ENCODE peak calls at places on chromosomes 7 and 10, in five cellular contexts. T, G, D, K and A are unnamed samples.

GRCh38 chr7:98232276-98232585 is 19.8 kb downstream of the TECPR1 start:
- DNase-seq in K (no peak), D (no peak), G (no peak), T (no peak), A (no peak)

GRCh38 chr7:157827045-157827862 is 490.4 kb downstream of the DNAJB6 start:
- DNase-seq in K (no peak), D (no peak), T (no peak), G (no peak), A (no peak)

GRCh38 chr7:2321020-2321419 is 6.8 kb upstream of the SNX8 start:
- DNase-seq in G (no peak), T (no peak), K (no peak), D (no peak), A (no peak)

GRCh38 chr7:100706672-100707311 is 871 bp downstream of the POP7 start:
- DNase-seq in G (no peak), T (no peak), D (no peak), K (no peak), A (no peak)

GRCh38 chr7:23490357-23491131 is 20.3 kb upstream of the IGF2BP3 start:
- DNase-seq in K (peak), T (peak), G (peak), D (peak), A (peak)

GRCh38 chr7:8151161-8151560 is 110.8 kb downstream of the ICA1 start:
- DNase-seq in K (no peak), G (no peak), D (no peak), T (no peak), A (no peak)

GRCh38 chr7:150877545-150877944 is 25.2 kb downstream of the AOC1 start:
- DNase-seq in K (no peak), D (no peak), G (peak), T (no peak), A (no peak)

GRCh38 chr10:6186894-6187256 is 15.9 kb upstream of the PFKFB3 start:
- DNase-seq in T (no peak), G (no peak), K (no peak), D (no peak), A (no peak)

GRCh38 chr10:103013398-103013797 is 95.3 kb downstream of the CNNM2 start:
- DNase-seq in D (no peak), K (no peak), G (no peak), T (no peak), A (no peak)

GRCh38 chr7:98049034-98049433 is 57.6 kb upstream of the LMTK2 start:
- DNase-seq in K (no peak), T (no peak), D (no peak), G (no peak), A (peak)

GRCh38 chr10:127468632-127469031 is 80.5 kb upstream of the NPS start:
- DNase-seq in D (no peak), T (no peak), K (no peak), G (no peak), A (no peak)

GRCh38 chr7:40887099-40887498 is 752.3 kb downstream of the SUGCT start:
- DNase-seq in K (peak), G (no peak), D (no peak), T (no peak), A (peak)

GRCh38 chr7:139231513-139232376 is 708 bp downstream of the UBN2 start:
- DNase-seq in D (no peak), T (peak), G (peak), K (no peak), A (peak)

GRCh38 chr7:69670701-69671100 is 72.4 kb downstream of the AUTS2 start:
- DNase-seq in G (no peak), K (peak), T (no peak), D (no peak), A (no peak)

GRCh38 chr10:89160339-89160738 is 46.8 kb downstream of the CH25H start:
- DNase-seq in D (no peak), T (no peak), G (no peak), K (no peak), A (no peak)

GRCh38 chr7:27173412-27174076 is 576 bp downstream of the HOXA10 start:
- DNase-seq in G (peak), K (no peak), D (no peak), T (no peak), A (peak)

GRCh38 chr7:63030061-63030460 is 968.6 kb upstream of the ZNF722 start:
- DNase-seq in K (no peak), G (no peak), T (no peak), D (no peak), A (no peak)

GRCh38 chr7:130814753-130815152 is 80.7 kb upstream of the KLF14 start:
- DNase-seq in G (no peak), T (no peak), D (no peak), K (peak), A (peak)

GRCh38 chr7:117781707-117782106 is 91.5 kb downstream of the CTTNBP2 start:
- DNase-seq in D (no peak), G (no peak), K (no peak), T (no peak), A (no peak)

GRCh38 chr10:50540069-50540825 is 83.5 kb downstream of the SGMS1 start:
- DNase-seq in D (no peak), K (no peak), G (no peak), T (no peak), A (no peak)

GRCh38 chr7:99024066-99024465 is 119.8 kb downstream of the SMURF1 start:
- DNase-seq in D (no peak), K (peak), G (no peak), T (no peak), A (no peak)

GRCh38 chr7:141456298-141456697 is 94.9 kb upstream of the AGK start:
- DNase-seq in D (no peak), G (no peak), K (peak), T (no peak), A (peak)

GRCh38 chr7:142384508-142384922 is 126.7 kb upstream of the PRSS58 start:
- DNase-seq in K (peak), T (no peak), D (no peak), G (no peak), A (peak)

GRCh38 chr7:1087952-1088920 is at the start of gene GPER1:
- DNase-seq in D (peak), G (no peak), K (peak), T (no peak), A (no peak)

GRCh38 chr10:8460626-8461025 is 406.1 kb downstream of the GATA3 start:
- DNase-seq in D (no peak), G (no peak), T (no peak), K (no peak), A (no peak)

GRCh38 chr10:91050371-91051034 is 129.6 kb upstream of the ANKRD1 start:
- DNase-seq in T (no peak), D (no peak), K (no peak), G (no peak), A (no peak)

GRCh38 chr7:105926131-105926530 is 36.9 kb upstream of the CDHR3 start:
- DNase-seq in K (no peak), G (no peak), D (no peak), T (no peak), A (no peak)

GRCh38 chr7:5766321-5766761 is 15.1 kb downstream of the RNF216 start:
- DNase-seq in K (peak), G (no peak), T (no peak), D (no peak), A (peak)

GRCh38 chr10:22437620-22438588 is 92.6 kb downstream of the SPAG6 start:
- DNase-seq in G (peak), K (peak), D (peak), T (no peak), A (no peak)

GRCh38 chr7:97973206-97973658 is 16.8 kb downstream of the OCM2 start:
- DNase-seq in D (peak), K (peak), G (no peak), T (peak), A (no peak)

GRCh38 chr10:110056822-110057221 is 49.0 kb downstream of the ADD3 start:
- DNase-seq in T (no peak), D (no peak), G (no peak), K (peak), A (peak)

GRCh38 chr7:50681451-50682045 is 101.1 kb downstream of the GRB10 start:
- DNase-seq in T (no peak), D (no peak), K (no peak), G (no peak), A (no peak)

GRCh38 chr10:102511562-102512274 is 7.9 kb downstream of the SUFU start:
- DNase-seq in G (peak), T (no peak), K (no peak), D (no peak), A (no peak)